ENCODE peak calls at places on chromosomes 13 and 19, in eight cellular contexts. N, T, X, Y, B, J, K and L are unnamed samples.

GRCh38 chr19:36169084-36169760 is 17.0 kb upstream of the COX7A1 start:
- DNase-seq in N (peak; percentile 69), T (no peak), X (peak; percentile 77), Y (peak; percentile 31), B (peak; percentile 69), J (no peak), K (no peak), L (no peak)

GRCh38 chr19:49106648-49107135 is 7.5 kb upstream of the LIN7B start:
- DNase-seq in N (peak; percentile 68), T (peak; percentile 63), X (peak; percentile 33), Y (no peak), B (no peak), J (peak; percentile 71), K (peak; percentile 75), L (peak; percentile 62)

GRCh38 chr19:3873151-3873550 is 4.3 kb upstream of the ZFR2 start:
- DNase-seq in N (no peak), T (no peak), X (no peak), Y (no peak), B (no peak), J (no peak), K (no peak), L (no peak)

GRCh38 chr19:9054768-9055167 is 32.1 kb upstream of the OR1M1 start:
- DNase-seq in N (no peak), T (no peak), X (no peak), Y (no peak), B (no peak), J (no peak), K (no peak), L (no peak)

GRCh38 chr13:24007979-24008620 is 110.8 kb upstream of the C1QTNF9B start:
- DNase-seq in N (no peak), T (no peak), X (no peak), Y (no peak), B (no peak), J (no peak), K (no peak), L (no peak)

GRCh38 chr13:33123066-33123940 is 107.1 kb downstream of the KL start:
- DNase-seq in N (no peak), T (no peak), X (peak; percentile 40), Y (peak; percentile 71), B (no peak), J (peak; percentile 53), K (no peak), L (no peak)

GRCh38 chr19:34089566-34089965 is 82.7 kb upstream of the LSM14A start:
- DNase-seq in N (no peak), T (no peak), X (no peak), Y (no peak), B (no peak), J (no peak), K (no peak), L (no peak)

GRCh38 chr13:26061947-26062346 is 10.1 kb upstream of the SHISA2 start:
- DNase-seq in N (no peak), T (no peak), X (no peak), Y (no peak), B (peak; percentile 5), J (no peak), K (no peak), L (no peak)

GRCh38 chr13:49439609-49440008 is 4.3 kb downstream of the CAB39L start:
- DNase-seq in N (no peak), T (no peak), X (no peak), Y (no peak), B (no peak), J (no peak), K (no peak), L (no peak)

GRCh38 chr13:83503424-83503823 is 378.9 kb downstream of the SLITRK1 start:
- DNase-seq in N (no peak), T (no peak), X (no peak), Y (no peak), B (no peak), J (no peak), K (no peak), L (no peak)

GRCh38 chr19:18000981-18001836 is 6.8 kb upstream of the ARRDC2 start:
- DNase-seq in N (peak; percentile 96), T (no peak), X (peak; percentile 48), Y (peak; percentile 97), B (no peak), J (peak; percentile 96), K (peak; percentile 82), L (peak; percentile 96)

GRCh38 chr19:39557791-39558622 is 18.0 kb upstream of the EID2 start:
- DNase-seq in N (no peak), T (no peak), X (peak; percentile 54), Y (no peak), B (no peak), J (no peak), K (no peak), L (no peak)

GRCh38 chr13:101916758-101917474 is 464.4 kb downstream of the ITGBL1 start:
- DNase-seq in N (no peak), T (peak; percentile 8), X (peak; percentile 49), Y (no peak), B (no peak), J (no peak), K (no peak), L (no peak)

GRCh38 chr13:83065136-83065535 is 817.1 kb downstream of the SLITRK1 start:
- DNase-seq in N (no peak), T (no peak), X (no peak), Y (peak; percentile 87), B (no peak), J (no peak), K (no peak), L (no peak)

GRCh38 chr19:12783226-12783848 is 7.9 kb upstream of the JUNB start:
- DNase-seq in N (no peak), T (no peak), X (no peak), Y (no peak), B (no peak), J (no peak), K (peak; percentile 70), L (peak; percentile 80)

GRCh38 chr13:107807306-107808073 is 407.8 kb downstream of the LIG4 start:
- DNase-seq in N (no peak), T (no peak), X (peak; percentile 76), Y (no peak), B (peak; percentile 40), J (no peak), K (no peak), L (no peak)

GRCh38 chr13:42041017-42041683 is 7.3 kb upstream of the DGKH start:
- DNase-seq in N (peak; percentile 71), T (peak; percentile 37), X (peak; percentile 46), Y (peak; percentile 22), B (no peak), J (peak; percentile 69), K (peak; percentile 42), L (peak; percentile 61)

GRCh38 chr19:47247308-47247990 is 8.9 kb upstream of the CCDC9 start:
- DNase-seq in N (peak; percentile 86), T (peak; percentile 82), X (peak; percentile 42), Y (peak; percentile 68), B (no peak), J (peak; percentile 87), K (peak; percentile 87), L (peak; percentile 79)

GRCh38 chr19:47471733-47472457 is at the start of gene SLC8A2:
- DNase-seq in N (peak; percentile 41), T (peak; percentile 65), X (peak; percentile 63), Y (peak; percentile 47), B (peak; percentile 11), J (no peak), K (peak; percentile 36), L (peak; percentile 59)

GRCh38 chr13:54394319-54394718 is 1365.7 kb downstream of the OLFM4 start:
- DNase-seq in N (no peak), T (no peak), X (no peak), Y (no peak), B (no peak), J (no peak), K (no peak), L (no peak)

GRCh38 chr19:39390460-39390758 is 497 bp downstream of the PAF1 start:
- DNase-seq in N (peak; percentile 77), T (no peak), X (no peak), Y (peak; percentile 63), B (no peak), J (no peak), K (peak; percentile 73), L (no peak)